ENCODE peak calls at places on chromosomes 5 and 9, in ten cellular contexts. D is tibial artery; I is H9; T is mesendoderm; E is iPS DF 6.9; A is fibroblast of lung; L is right cardiac atrium; O is heart left ventricle; R is sigmoid colon; V is CD4-positive, alpha-beta T cell. J is an unnamed sample.

GRCh38 chr5:98714710-98715109 is 58.8 kb upstream of the RGMB start:
- DNase-seq in D (no peak), I (no peak), T (no peak), E (no peak), A (no peak), L (no peak), O (no peak), R (no peak), V (no peak), J (no peak)

GRCh38 chr9:90680534-90680933 is 37.9 kb upstream of the DIRAS2 start:
- DNase-seq in D (no peak), I (no peak), T (no peak), E (no peak), A (no peak), L (no peak), O (no peak), R (no peak), V (no peak), J (no peak)

GRCh38 chr5:73039082-73039481 is 81.3 kb upstream of the TMEM171 start:
- DNase-seq in D (no peak), I (peak; percentile 78), T (peak; percentile 97), E (peak; percentile 33), A (peak; percentile 8), L (no peak), O (no peak), R (no peak), V (no peak), J (no peak)

GRCh38 chr9:98201749-98202148 is 9.3 kb upstream of the CORO2A start:
- DNase-seq in D (no peak), I (no peak), T (no peak), E (no peak), A (no peak), L (no peak), O (no peak), R (no peak), V (no peak), J (no peak)

GRCh38 chr5:90301248-90301647 is 108.3 kb downstream of the CETN3 start:
- DNase-seq in D (no peak), I (no peak), T (no peak), E (no peak), A (no peak), L (no peak), O (no peak), R (no peak), V (no peak), J (no peak)

GRCh38 chr5:112480501-112480900 is 61.4 kb upstream of the EPB41L4A start:
- DNase-seq in D (no peak), I (no peak), T (no peak), E (no peak), A (no peak), L (no peak), O (no peak), R (no peak), V (no peak), J (no peak)

GRCh38 chr9:83199240-83199639 is 136.3 kb upstream of the RASEF start:
- DNase-seq in D (peak; percentile 25), I (peak; percentile 35), T (peak; percentile 46), E (no peak), A (peak; percentile 50), L (no peak), O (peak; percentile 36), R (no peak), V (no peak), J (peak; percentile 29)

GRCh38 chr5:124738751-124739559 is 7.5 kb downstream of the ZNF608 start:
- DNase-seq in D (no peak), I (peak; percentile 79), T (peak; percentile 100), E (no peak), A (peak; percentile 33), L (no peak), O (no peak), R (no peak), V (no peak), J (no peak)

GRCh38 chr9:83656952-83657351 is 34.0 kb downstream of the IDNK start:
- DNase-seq in D (no peak), I (no peak), T (no peak), E (no peak), A (no peak), L (no peak), O (no peak), R (no peak), V (no peak), J (no peak)

DNA sequence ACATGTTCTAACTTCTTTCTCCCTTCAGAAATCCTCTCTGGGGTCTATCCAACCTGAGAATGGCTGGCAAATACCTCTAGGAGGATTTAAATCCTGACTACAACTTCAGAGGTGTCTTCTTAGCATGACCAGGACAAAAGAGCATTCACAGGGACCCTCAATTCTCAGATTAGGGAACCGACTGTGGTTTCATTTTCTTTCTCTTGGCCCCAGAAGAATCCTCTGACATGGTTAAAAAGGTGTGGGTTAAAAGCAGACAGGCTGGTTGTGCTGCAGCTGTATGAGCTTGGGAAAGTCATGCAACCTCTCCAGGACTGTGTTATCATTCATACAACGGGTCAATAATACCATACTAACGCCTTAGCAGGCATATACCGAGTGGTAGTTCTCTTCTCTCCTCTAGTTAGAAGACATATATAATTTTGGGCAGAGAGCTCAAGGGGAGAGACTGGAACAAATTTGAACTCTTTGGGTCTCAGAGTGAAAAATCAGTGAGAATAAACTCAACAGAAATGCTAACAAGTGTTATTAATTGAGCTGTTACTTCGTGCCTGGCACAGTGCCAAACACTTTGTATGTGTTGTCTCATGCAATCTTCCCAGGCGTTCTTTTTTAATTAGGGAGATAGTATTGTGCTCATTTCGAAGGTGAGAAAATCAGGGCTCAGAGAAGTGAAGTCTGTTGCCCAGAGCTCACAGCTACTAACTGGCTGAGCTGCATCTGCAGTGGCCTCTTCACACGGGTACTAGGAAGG is 35.2 kb downstream of the INSYN2B start:
- DNase-seq in D (no peak), I (no peak), T (peak; percentile 28), E (no peak), A (no peak), L (no peak), O (no peak), R (no peak), V (no peak), J (no peak)
- H3K27ac ChIP-seq in D (no peak overlapping the region), I (no peak overlapping the region), T (no peak overlapping the region), E (no peak overlapping the region), A (peak overlapping the region; percentile 16), L (no peak overlapping the region), O (no peak overlapping the region), R (no peak overlapping the region), V (no peak overlapping the region), J (no peak overlapping the region)

GRCh38 chr9:35696520-35697215 is 6.9 kb upstream of the TPM2 start:
- DNase-seq in D (peak; percentile 60), I (peak; percentile 80), T (peak; percentile 72), E (no peak), A (peak; percentile 38), L (peak; percentile 77), O (peak; percentile 44), R (peak; percentile 78), V (peak; percentile 35), J (peak; percentile 66)
- H3K27ac ChIP-seq in D (peak overlapping the region; percentile 97), I (no peak overlapping the region), T (no peak overlapping the region), E (no peak overlapping the region), A (no peak overlapping the region), L (peak overlapping the region; percentile 6), O (no peak overlapping the region), R (peak overlapping the region; percentile 100), V (no peak overlapping the region), J (no peak overlapping the region)

GRCh38 chr5:122963305-122963704 is 73.2 kb downstream of the PPIC start:
- DNase-seq in D (no peak), I (no peak), T (no peak), E (no peak), A (no peak), L (no peak), O (no peak), R (no peak), V (no peak), J (no peak)

GRCh38 chr5:122971333-122971732 is 65.2 kb downstream of the PPIC start:
- DNase-seq in D (no peak), I (no peak), T (no peak), E (no peak), A (no peak), L (no peak), O (no peak), R (no peak), V (no peak), J (no peak)

GRCh38 chr5:122965111-122965510 is 71.4 kb downstream of the PPIC start:
- DNase-seq in D (no peak), I (no peak), T (no peak), E (no peak), A (no peak), L (no peak), O (no peak), R (no peak), V (no peak), J (no peak)

GRCh38 chr5:122967085-122967484 is 69.4 kb downstream of the PPIC start:
- DNase-seq in D (no peak), I (no peak), T (no peak), E (no peak), A (no peak), L (no peak), O (no peak), R (no peak), V (no peak), J (no peak)

GRCh38 chr5:122967625-122968024 is 68.9 kb downstream of the PPIC start:
- DNase-seq in D (no peak), I (no peak), T (no peak), E (no peak), A (no peak), L (no peak), O (no peak), R (no peak), V (no peak), J (no peak)
- H3K27ac ChIP-seq in D (no peak overlapping the region), I (no peak overlapping the region), T (no peak overlapping the region), E (no peak overlapping the region), A (no peak overlapping the region), L (no peak overlapping the region), O (no peak overlapping the region), R (no peak overlapping the region), V (no peak overlapping the region), J (no peak overlapping the region)

DNA sequence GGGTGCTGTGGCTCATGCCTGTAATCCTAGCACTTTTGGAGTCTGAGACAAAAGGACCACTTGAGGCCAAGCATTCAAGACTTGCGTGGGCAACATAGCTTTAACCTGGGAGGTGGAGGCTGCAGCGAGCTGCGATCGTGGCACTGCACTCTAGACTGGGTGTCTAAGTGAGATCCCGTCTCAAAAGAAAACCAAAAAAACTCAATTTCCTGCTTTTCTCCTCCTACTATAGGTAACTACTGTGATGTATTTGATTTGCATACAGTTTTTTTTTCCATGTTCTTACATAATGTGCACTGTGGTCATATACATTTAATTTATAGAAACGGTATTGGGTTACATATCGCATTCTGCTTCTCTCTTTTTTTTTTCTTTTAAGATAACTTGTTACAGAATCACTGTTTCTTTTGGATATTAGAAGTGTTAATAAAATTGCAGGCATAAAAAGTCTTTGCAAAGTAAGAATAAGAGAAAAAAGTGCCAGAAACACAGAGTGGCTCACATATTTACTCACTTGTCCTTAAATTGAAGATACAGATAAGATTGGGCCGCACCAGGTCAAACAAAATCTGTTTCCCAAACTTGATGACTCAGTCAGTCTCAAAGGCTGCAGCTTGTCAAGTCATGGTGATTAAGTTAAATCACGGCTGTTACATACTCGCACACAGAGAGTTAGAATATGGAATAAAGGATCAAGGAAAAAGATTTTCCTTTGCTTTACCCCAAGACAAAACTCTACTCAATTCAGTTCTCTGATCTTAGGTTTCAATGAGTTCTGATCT is 2.0 kb upstream of the PTGR1 start:
- DNase-seq in D (no peak), I (no peak), T (peak; percentile 38), E (no peak), A (peak; percentile 45), L (no peak), O (no peak), R (no peak), V (no peak), J (no peak)
- H3K27ac ChIP-seq in D (no peak overlapping the region), I (no peak overlapping the region), T (no peak overlapping the region), E (no peak overlapping the region), A (no peak overlapping the region), L (no peak overlapping the region), O (no peak overlapping the region), R (no peak overlapping the region), V (no peak overlapping the region), J (no peak overlapping the region)

GRCh38 chr5:66178799-66179198 is 34.7 kb downstream of the SREK1 start:
- DNase-seq in D (no peak), I (no peak), T (no peak), E (no peak), A (no peak), L (no peak), O (no peak), R (no peak), V (no peak), J (no peak)
- H3K27ac ChIP-seq in D (no peak overlapping the region), I (no peak overlapping the region), T (no peak overlapping the region), E (no peak overlapping the region), A (no peak overlapping the region), L (no peak overlapping the region), O (no peak overlapping the region), R (no peak overlapping the region), V (no peak overlapping the region), J (no peak overlapping the region)

J was measured in colonic mucosa.